ENCODE peak calls at places on chromosomes 4 and X, in five cellular contexts. I is amygdala, S is dorsolateral prefrontal cortex, X is Kasumi-1, O is iris pigment epithelial cell. A is an unnamed sample.

GRCh38 chr4:77104405-77105292 is 28.9 kb upstream of the CCNI start:
- DNase-seq in X (peak; percentile 14), I (no peak), S (no peak), O (peak; percentile 47), A (peak; percentile 47)

GRCh38 chrX:30085571-30085970 is 129.8 kb upstream of the MAGEB2 start:
- DNase-seq in X (no peak), O (no peak), S (no peak), I (no peak), A (peak; percentile 20)

GRCh38 chr4:94913316-94913715 is 155.6 kb downstream of the BMPR1B start:
- DNase-seq in X (no peak), O (no peak), I (no peak), S (no peak), A (no peak)

GRCh38 chr4:71209161-71209560 is 129.7 kb upstream of the SLC4A4 start:
- DNase-seq in O (peak; percentile 77), S (no peak), I (no peak), X (no peak), A (peak; percentile 85)

GRCh38 chrX:76453737-76454406 is 26.4 kb downstream of the MAGEE1 start:
- DNase-seq in S (no peak), O (no peak), I (no peak), X (no peak), A (no peak)

GRCh38 chrX:13506574-13506973 is 62.8 kb upstream of the EGFL6 start:
- DNase-seq in X (peak; percentile 23), O (peak; percentile 48), I (no peak), S (no peak), A (peak; percentile 81)

GRCh38 chr4:37675587-37676290 is 10.4 kb downstream of the RELL1 start:
- DNase-seq in X (no peak), S (no peak), I (no peak), O (no peak), A (no peak)

GRCh38 chr4:186297013-186297645 is 31.1 kb downstream of the F11 start:
- DNase-seq in S (no peak), I (no peak), O (peak; percentile 67), X (peak; percentile 59), A (peak; percentile 86)

GRCh38 chrX:135931644-135932487 is 38.4 kb downstream of the SAGE1 start:
- DNase-seq in O (peak; percentile 37), S (peak; percentile 23), I (no peak), X (peak; percentile 23), A (peak; percentile 66)

GRCh38 chrX:150148749-150149672 is 210.7 kb upstream of the EOLA2 start:
- DNase-seq in X (no peak), S (no peak), I (no peak), O (no peak), A (no peak)

GRCh38 chr4:6267573-6267972 is 2.1 kb upstream of the WFS1 start:
- DNase-seq in O (peak; percentile 49), X (peak; percentile 19), I (no peak), S (no peak), A (no peak)

GRCh38 chr4:8697826-8698225 is 105.3 kb downstream of the CPZ start:
- DNase-seq in S (no peak), I (no peak), O (no peak), X (no peak), A (no peak)

GRCh38 chr4:117941611-117942010 is 92.7 kb upstream of the NDST3 start:
- DNase-seq in X (no peak), O (no peak), I (no peak), S (no peak), A (no peak)

GRCh38 chr4:77617203-77617602 is 11.6 kb downstream of the CXCL13 start:
- DNase-seq in S (no peak), O (peak; percentile 38), X (no peak), I (no peak), A (no peak)

A was measured in adipocyte.